ENCODE peak calls at places on chromosomes 13 and 19, in seven cellular contexts. J, R, N, Q, U, Z and I are unnamed samples.

GRCh38 chr19:38519168-38519567 is 85.7 kb downstream of the RYR1 start:
- DNase-seq in Q (no peak), R (no peak), U (no peak), Z (no peak), N (no peak), J (no peak), I (no peak)

GRCh38 chr19:41255171-41255570 is 9.0 kb upstream of the HNRNPUL1 start:
- DNase-seq in U (no peak), N (no peak), R (no peak), Z (no peak), Q (no peak), J (no peak), I (no peak)

GRCh38 chr13:28753208-28753892 is 34.6 kb upstream of the SLC46A3 start:
- DNase-seq in N (peak; percentile 73), Z (no peak), U (peak; percentile 55), J (no peak), Q (peak; percentile 21), R (no peak), I (no peak)

GRCh38 chr19:14519860-14520407 is 1.7 kb upstream of the DNAJB1 start:
- DNase-seq in J (no peak), R (no peak), U (no peak), N (no peak), Z (no peak), Q (no peak), I (no peak)

GRCh38 chr13:30108913-30109237 is 198.5 kb downstream of the KATNAL1 start:
- DNase-seq in Q (no peak), Z (no peak), R (peak; percentile 77), J (no peak), U (no peak), N (peak; percentile 91), I (no peak)

GRCh38 chr13:41064493-41064892 is 3.2 kb downstream of the WBP4 start:
- DNase-seq in R (no peak), Q (no peak), U (no peak), J (no peak), Z (no peak), N (no peak), I (no peak)

GRCh38 chr19:16886305-16886880 is 2.4 kb upstream of the F2RL3 start:
- DNase-seq in U (no peak), N (peak; percentile 77), J (peak; percentile 40), R (no peak), Q (peak; percentile 73), Z (no peak), I (no peak)

GRCh38 chr19:32519023-32519422 is 62.0 kb upstream of the PDCD5 start:
- DNase-seq in J (no peak), Q (no peak), N (no peak), Z (no peak), U (no peak), R (no peak), I (no peak)

GRCh38 chr13:43894438-43894837 is 14.7 kb downstream of the LACC1 start:
- DNase-seq in Z (peak; percentile 18), R (no peak), N (no peak), U (no peak), Q (no peak), J (no peak), I (no peak)

GRCh38 chr19:38046254-38047047 is 139.4 kb downstream of the SIPA1L3 start:
- DNase-seq in N (peak; percentile 74), J (no peak), Z (peak; percentile 86), Q (no peak), R (no peak), U (no peak), I (no peak)

GRCh38 chr19:38693380-38694223 is 46.2 kb downstream of the ACTN4 start:
- DNase-seq in J (no peak), Z (peak; percentile 9), U (no peak), R (no peak), N (peak; percentile 75), Q (no peak), I (peak; percentile 51)

GRCh38 chr19:3760871-3761361 is 576 bp downstream of the APBA3 start:
- DNase-seq in R (no peak), Z (peak; percentile 2), Q (no peak), U (no peak), J (no peak), N (no peak), I (no peak)

GRCh38 chr19:47105874-47106273 is 7.7 kb downstream of the ZC3H4 start:
- DNase-seq in Z (no peak), Q (no peak), R (no peak), J (no peak), U (no peak), N (no peak), I (no peak)

GRCh38 chr19:45406165-45406956 is at the start of gene POLR1G:
- DNase-seq in U (no peak), R (peak; percentile 91), Z (peak; percentile 93), Q (peak; percentile 79), N (peak; percentile 89), J (peak; percentile 69), I (peak; percentile 65)

GRCh38 chr13:25214371-25215252 is 42.5 kb upstream of the AMER2 start:
- DNase-seq in Z (no peak), J (peak; percentile 70), U (no peak), R (no peak), Q (no peak), N (no peak), I (no peak)

GRCh38 chr19:47232422-47233211 is 1.6 kb upstream of the BBC3 start:
- DNase-seq in R (no peak), U (no peak), Q (no peak), Z (peak; percentile 52), J (no peak), N (peak; percentile 63), I (no peak)

GRCh38 chr19:1470864-1471513 is 8.0 kb downstream of the C19orf25 start:
- DNase-seq in U (no peak), N (no peak), Z (no peak), R (no peak), Q (no peak), J (no peak), I (no peak)

GRCh38 chr19:4633140-4633967 is 6.0 kb upstream of the TNFAIP8L1 start:
- DNase-seq in U (no peak), R (no peak), N (peak; percentile 78), J (peak; percentile 56), Z (peak; percentile 57), Q (peak; percentile 58), I (peak; percentile 37)

GRCh38 chr19:55474269-55475265 is 1.9 kb upstream of the ZNF628 start:
- DNase-seq in U (no peak), R (no peak), Z (no peak), Q (no peak), N (no peak), J (no peak), I (no peak)

GRCh38 chr13:99821741-99822140 is 149.8 kb downstream of the ZIC5 start:
- DNase-seq in U (no peak), R (no peak), Z (no peak), Q (no peak), J (no peak), N (no peak), I (no peak)

GRCh38 chr13:46803586-46803985 is 6.6 kb upstream of the ESD start:
- DNase-seq in J (no peak), Q (no peak), N (no peak), R (no peak), Z (no peak), U (no peak), I (no peak)

GRCh38 chr19:54317965-54318240 is 4.9 kb upstream of the LILRA5 start:
- DNase-seq in Q (no peak), J (no peak), N (no peak), R (peak; percentile 69), Z (no peak), U (no peak), I (no peak)

GRCh38 chr13:73835138-73835721 is 299.0 kb downstream of the KLF12 start:
- DNase-seq in N (no peak), U (no peak), Q (no peak), Z (peak; percentile 73), J (no peak), R (no peak), I (no peak)

GRCh38 chr19:11094520-11094894 is 5.2 kb downstream of the LDLR start:
- DNase-seq in N (no peak), Q (no peak), Z (no peak), U (no peak), J (no peak), R (no peak), I (no peak)
- H3K4me1 ChIP-seq in N (peaks cover 11% of the 10 kb centered on the region), Q (peaks cover 79% of the 10 kb centered on the region), Z (peaks cover 30% of the 10 kb centered on the region), U (peaks cover 59% of the 10 kb centered on the region), J (peaks cover 15% of the 10 kb centered on the region), R (peaks cover 69% of the 10 kb centered on the region), I (peaks cover 56% of the 10 kb centered on the region)

DNA sequence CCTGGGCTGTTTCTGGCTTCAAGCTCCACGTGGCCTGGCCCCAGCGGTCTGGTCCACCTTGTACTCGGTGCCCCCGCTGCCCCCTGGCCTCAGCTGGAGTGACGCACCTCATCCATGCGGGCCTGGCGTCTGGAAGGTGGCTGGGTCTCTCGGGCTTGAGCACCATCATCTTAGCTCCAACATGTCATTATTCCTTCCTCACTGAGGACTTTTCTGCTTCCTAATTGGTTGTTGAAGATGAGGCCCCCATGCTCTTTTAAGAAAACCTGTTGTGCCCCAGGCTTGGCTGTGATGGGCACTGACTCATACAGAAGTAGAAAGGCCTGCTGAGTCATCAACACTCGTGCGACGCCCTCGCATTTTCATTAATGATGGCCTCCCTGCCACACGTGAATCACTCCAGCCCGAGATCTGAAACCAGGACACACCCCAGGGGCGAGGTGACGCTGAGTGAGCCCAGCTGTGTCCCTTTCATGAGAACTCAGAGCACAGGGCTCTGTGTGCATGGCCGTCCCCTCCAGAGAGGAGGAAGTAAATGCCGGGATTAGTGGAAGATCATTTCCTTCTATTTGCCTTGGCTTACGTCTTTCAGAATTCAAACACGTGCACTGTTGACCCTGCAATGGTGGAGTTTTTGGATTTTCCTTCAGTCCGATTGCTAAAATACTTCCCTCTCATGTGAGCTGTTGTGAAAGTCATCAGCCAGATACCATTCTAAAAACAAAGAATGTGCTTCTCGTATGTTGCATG is 14.0 kb upstream of the GJA3 start:
- DNase-seq in R (peak; percentile 89), U (peak; percentile 80), J (peak; percentile 47), Q (peak; percentile 42), Z (no peak), N (peak; percentile 92), I (no peak)
- H3K4me3 ChIP-seq in R (peak overlapping the region; percentile 12), U (peak overlapping the region; percentile 47), J (no peak overlapping the region), Q (peak overlapping the region; percentile 32), Z (no peak overlapping the region), N (no peak overlapping the region), I (no peak overlapping the region)

GRCh38 chr13:47957073-47957472 is 44.0 kb downstream of the SUCLA2 start:
- DNase-seq in Z (no peak), U (no peak), R (no peak), Q (no peak), N (no peak), J (no peak), I (no peak)
- H3K27ac ChIP-seq in Z (no peak overlapping the region), U (no peak overlapping the region), R (no peak overlapping the region), Q (no peak overlapping the region), N (no peak overlapping the region), J (no peak overlapping the region), I (no peak overlapping the region)

DNA sequence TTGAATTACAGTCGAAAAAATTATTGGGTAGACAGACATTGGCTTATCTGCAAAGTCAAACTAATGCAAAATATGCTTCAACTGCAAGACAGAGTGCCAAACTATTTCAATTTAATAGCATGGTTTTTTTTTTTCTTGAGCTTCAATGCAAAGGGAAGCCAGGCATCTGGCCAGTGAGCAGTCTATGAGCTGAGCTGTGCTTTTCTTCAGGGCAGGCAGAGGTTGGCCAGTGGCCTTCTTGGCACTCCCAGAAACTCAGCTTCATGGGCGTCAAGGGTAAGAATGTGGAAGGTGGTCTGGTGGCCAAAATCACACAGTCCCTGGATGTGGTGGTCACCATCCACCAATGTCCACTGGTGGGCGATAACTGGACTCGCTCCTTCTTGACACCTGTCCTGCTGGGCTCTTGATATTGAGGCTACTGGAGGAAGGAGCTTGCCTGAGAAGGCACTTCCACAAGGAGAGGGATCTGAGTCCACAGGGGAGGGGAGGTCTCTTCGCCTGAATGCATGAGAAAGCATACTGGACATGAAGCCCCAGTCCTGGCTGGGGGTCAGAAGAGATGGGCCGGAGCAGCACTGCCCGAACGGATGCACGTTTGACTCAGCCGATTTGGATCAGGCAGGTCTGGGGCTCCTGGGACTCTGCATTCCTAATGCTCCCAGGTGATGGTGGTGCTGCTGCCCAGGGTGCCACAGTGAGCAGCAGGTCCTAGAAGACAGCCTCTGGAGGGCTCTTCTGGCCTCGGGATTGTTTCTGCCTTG is 17.1 kb downstream of the COL4A2 start:
- DNase-seq in Z (no peak), N (no peak), R (no peak), Q (no peak), U (no peak), J (no peak), I (no peak)
- H3K4me1 ChIP-seq in Z (no peaks in the 10 kb centered on the region), N (no peaks in the 10 kb centered on the region), R (peaks cover 18% of the 10 kb centered on the region), Q (peaks cover 99% of the 10 kb centered on the region), U (peaks cover 100% of the 10 kb centered on the region), J (peaks cover 47% of the 10 kb centered on the region), I (no peaks in the 10 kb centered on the region)